ENCODE peak calls at places on chromosomes 2 and 18, in five cellular contexts. A, Q, Z, T and H are unnamed samples.

GRCh38 chr2:190837991-190838390 is 42.6 kb upstream of the GLS start:
- DNase-seq in T (no peak), A (no peak), Z (no peak), Q (peak; percentile 57), H (no peak)

GRCh38 chr2:75465317-75465998 is 95.3 kb downstream of the EVA1A start:
- DNase-seq in Q (peak; percentile 61), Z (no peak), A (no peak), T (no peak), H (no peak)

GRCh38 chr2:132646805-132647115 is 23.2 kb downstream of the LYPD1 start:
- DNase-seq in T (no peak), A (no peak), Z (no peak), Q (no peak), H (no peak)

GRCh38 chr2:171225302-171225980 is 64.7 kb upstream of the TLK1 start:
- DNase-seq in A (no peak), Z (no peak), T (no peak), Q (peak; percentile 92), H (no peak)

GRCh38 chr2:106020032-106020431 is 174.1 kb downstream of the UXS1 start:
- DNase-seq in T (no peak), A (no peak), Z (no peak), Q (peak; percentile 74), H (no peak)

GRCh38 chr2:46985512-46985911 is 69.9 kb upstream of the MCFD2 start:
- DNase-seq in Q (no peak), T (no peak), A (no peak), Z (no peak), H (no peak)

GRCh38 chr2:200353125-200353524 is 46.6 kb downstream of the SPATS2L start:
- DNase-seq in T (no peak), A (no peak), Z (no peak), Q (peak; percentile 85), H (no peak)

GRCh38 chr2:167215595-167215994 is 327.3 kb downstream of the XIRP2 start:
- DNase-seq in T (no peak), Q (no peak), A (no peak), Z (peak; percentile 21), H (no peak)

GRCh38 chr18:56789004-56789888 is 138.1 kb downstream of the WDR7 start:
- DNase-seq in A (no peak), Z (peak; percentile 28), Q (peak; percentile 71), T (no peak), H (no peak)

GRCh38 chr18:61459896-61460295 is 126.7 kb downstream of the CDH20 start:
- DNase-seq in T (no peak), A (no peak), Q (no peak), Z (no peak), H (no peak)

GRCh38 chr2:150624001-150624401 is 136.5 kb upstream of the RND3 start:
- DNase-seq in A (no peak), Q (peak; percentile 33), T (no peak), Z (no peak), H (no peak)

GRCh38 chr2:235594041-235594440 is 100.2 kb downstream of the AGAP1 start:
- DNase-seq in Z (no peak), A (no peak), Q (peak; percentile 91), T (no peak), H (no peak)

GRCh38 chr18:70981400-70982140 is 692.7 kb downstream of the SOCS6 start:
- DNase-seq in Z (no peak), Q (no peak), T (no peak), A (no peak), H (no peak)

GRCh38 chr18:43705850-43706249 is 428.6 kb upstream of the SYT4 start:
- DNase-seq in T (no peak), A (no peak), Z (no peak), Q (no peak), H (no peak)

GRCh38 chr2:161995553-161996016 is 78.4 kb downstream of the DPP4 start:
- DNase-seq in Q (no peak), T (no peak), Z (no peak), A (no peak), H (no peak)

GRCh38 chr2:222686086-222686750 is 14.8 kb downstream of the MOGAT1 start:
- DNase-seq in A (no peak), Z (no peak), Q (no peak), T (no peak), H (no peak)

GRCh38 chr18:44133483-44133882 is 547.2 kb upstream of the SETBP1 start:
- DNase-seq in T (no peak), A (no peak), Z (no peak), Q (peak; percentile 12), H (no peak)

GRCh38 chr2:191835539-191836350 is 11.1 kb downstream of the CAVIN2 start:
- DNase-seq in Q (no peak), Z (no peak), A (no peak), T (no peak), H (no peak)

GRCh38 chr2:102615620-102616436 is 3.5 kb upstream of the SLC9A2 start:
- DNase-seq in A (peak; percentile 51), T (peak; percentile 54), Z (no peak), Q (peak; percentile 75), H (no peak)

GRCh38 chr2:99880148-99880983 is 262.0 kb downstream of the AFF3 start:
- DNase-seq in Q (peak; percentile 17), A (no peak), Z (no peak), T (no peak), H (no peak)

GRCh38 chr18:6382968-6383367 is 31.7 kb downstream of the L3MBTL4 start:
- DNase-seq in Q (no peak), Z (no peak), T (no peak), A (no peak), H (no peak)

GRCh38 chr2:42367835-42368234 is 6.8 kb upstream of the COX7A2L start:
- DNase-seq in T (no peak), A (no peak), Z (no peak), Q (peak; percentile 9), H (no peak)

GRCh38 chr2:11228692-11229091 is 73.4 kb downstream of the SLC66A3 start:
- DNase-seq in T (no peak), A (no peak), Q (no peak), Z (no peak), H (no peak)

GRCh38 chr18:79486356-79487197 is 90.8 kb downstream of the NFATC1 start:
- DNase-seq in Q (no peak), A (peak; percentile 78), Z (no peak), T (no peak), H (no peak)

GRCh38 chr2:98460573-98461560 is 16.2 kb downstream of the INPP4A start:
- DNase-seq in A (no peak), Q (no peak), T (no peak), Z (no peak), H (no peak)

GRCh38 chr2:218999021-218999880 is 6.0 kb upstream of the CRYBA2 start:
- DNase-seq in Z (no peak), A (no peak), T (no peak), Q (no peak), H (no peak)

GRCh38 chr2:237324446-237325236 is 89.3 kb downstream of the COL6A3 start:
- DNase-seq in A (no peak), Z (no peak), Q (peak; percentile 80), T (no peak), H (no peak)

GRCh38 chr2:233832869-233833812 is 21.2 kb downstream of the HJURP start:
- DNase-seq in Q (peak; percentile 89), T (no peak), A (no peak), Z (no peak), H (no peak)

GRCh38 chr2:36951574-36951973 is 14.8 kb downstream of the STRN start:
- DNase-seq in Q (no peak), T (no peak), Z (no peak), A (peak; percentile 40), H (no peak)

GRCh38 chr2:175837046-175837445 is 165.0 kb downstream of the LNPK start:
- DNase-seq in T (no peak), Q (peak; percentile 44), Z (no peak), A (no peak), H (no peak)

GRCh38 chr2:200913654-200914053 is 24.5 kb downstream of the NIF3L1 start:
- DNase-seq in A (no peak), Q (peak; percentile 25), Z (no peak), T (no peak), H (no peak)

GRCh38 chr2:138716183-138716582 is 64.0 kb downstream of the NXPH2 start:
- DNase-seq in Z (no peak), T (no peak), A (no peak), Q (no peak), H (no peak)

GRCh38 chr18:41378628-41379027 is 576.4 kb upstream of the PIK3C3 start:
- DNase-seq in Q (peak; percentile 85), A (no peak), Z (no peak), T (no peak), H (no peak)

GRCh38 chr2:196176142-196176738 is 4.9 kb upstream of the STK17B start:
- DNase-seq in Q (no peak), T (no peak), A (no peak), Z (peak; percentile 38), H (no peak)

GRCh38 chr2:74502720-74503505 is 3.5 kb upstream of the LBX2 start:
- DNase-seq in A (peak; percentile 75), Q (peak; percentile 93), Z (peak; percentile 90), T (peak; percentile 61), H (no peak)

GRCh38 chr2:28310107-28310506 is 82.6 kb upstream of the FOSL2 start:
- DNase-seq in A (no peak), T (no peak), Q (no peak), Z (no peak), H (no peak)

GRCh38 chr2:239267411-239267941 is 133.3 kb downstream of the HDAC4 start:
- DNase-seq in Q (peak; percentile 91), Z (peak; percentile 89), T (no peak), A (peak; percentile 73), H (no peak)
- TF ChIP-seq CTCF in Q (peak; percentile 41), Z (no peak), T (no peak), A (peak; percentile 50), H (no peak)

DNA sequence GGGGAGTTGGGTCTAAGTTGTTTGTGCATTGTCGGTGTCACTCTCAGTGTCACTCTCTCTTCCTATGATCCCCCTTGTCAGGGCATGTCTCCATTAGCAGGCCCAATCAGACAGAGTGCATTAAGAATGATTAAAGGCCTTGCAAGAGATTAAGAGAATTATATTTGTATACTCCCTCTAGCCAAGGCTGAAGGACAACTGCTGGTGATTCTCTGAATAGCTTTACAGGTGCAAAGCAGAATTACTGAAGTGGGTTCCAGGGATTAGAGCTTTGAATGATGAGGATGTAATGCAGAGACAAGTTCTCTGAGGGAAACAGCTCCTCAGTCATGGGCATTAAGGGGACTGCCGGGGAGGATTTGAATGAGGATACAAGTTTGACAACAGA is 104.8 kb upstream of the LGALSL start:
- DNase-seq in Z (no peak), Q (no peak), A (no peak), T (no peak), H (no peak)
- TF ChIP-seq CTCF in Z (no peak), Q (no peak), A (no peak), T (no peak), H (no peak)

GRCh38 chr2:174035981-174036742 is 71.0 kb upstream of the SP3 start:
- DNase-seq in Q (peak; percentile 64), Z (no peak), T (no peak), A (peak; percentile 78), H (no peak)
- TF ChIP-seq CTCF in Q (peak; percentile 49), Z (no peak), T (peak; percentile 26), A (peak; percentile 24), H (peak; percentile 34)

DNA sequence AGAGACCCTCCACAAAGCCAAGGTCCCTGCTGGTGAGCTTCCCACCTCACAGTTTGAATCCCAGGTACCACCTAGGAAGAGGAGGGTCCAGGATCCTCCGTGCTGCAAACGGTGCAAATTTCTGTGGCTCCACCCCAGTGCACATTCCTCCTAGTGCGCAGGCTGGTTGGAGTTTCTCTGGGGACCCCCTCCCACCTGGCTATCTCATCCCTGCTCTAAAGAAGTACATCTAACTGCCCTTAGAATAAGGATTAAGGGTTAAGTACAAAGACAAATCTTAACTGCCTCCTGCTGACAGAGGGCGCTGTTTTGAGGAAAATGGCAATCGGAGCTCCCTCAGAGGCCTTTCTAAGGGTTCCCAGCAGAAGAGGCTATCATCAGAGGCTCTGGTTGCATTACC is 109.6 kb upstream of the FSIP2 start:
- DNase-seq in A (no peak), Z (peak; percentile 32), T (no peak), Q (no peak), H (no peak)
- TF ChIP-seq CTCF in A (peak; percentile 23), Z (peak; percentile 15), T (no peak), Q (no peak), H (peak; percentile 40)